ENCODE peak calls at places on chromosomes 13 and 19, in nine cellular contexts. W is HAP-1; F is neuronal stem cell; J is tibial artery; E is CD8-positive, alpha-beta memory T cell; R is uterus; M is sigmoid colon; G is IMR-90; D is CD8-positive, alpha-beta T cell. Y is an unnamed sample.

GRCh38 chr13:24087611-24088235 is 72.8 kb upstream of the SPATA13 start:
- DNase-seq in W (no peak), F (no peak), J (no peak), E (no peak), R (peak; percentile 41), M (no peak), G (no peak), D (no peak), Y (peak; percentile 59)

GRCh38 chr19:17743874-17744273 is 7.4 kb upstream of the FCHO1 start:
- DNase-seq in W (no peak), F (no peak), J (no peak), E (no peak), R (no peak), M (no peak), G (peak; percentile 63), D (no peak), Y (no peak)

GRCh38 chr13:110826861-110827672 is 87.8 kb downstream of the ANKRD10 start:
- DNase-seq in W (no peak), F (no peak), J (no peak), E (no peak), R (no peak), M (no peak), G (no peak), D (no peak), Y (no peak)

GRCh38 chr13:79196366-79196765 is 209.7 kb downstream of the RBM26 start:
- DNase-seq in W (no peak), F (no peak), J (no peak), E (no peak), R (no peak), M (no peak), G (no peak), D (no peak), Y (no peak)

GRCh38 chr13:104530741-104531140 is 1464.5 kb upstream of the SLC10A2 start:
- DNase-seq in W (no peak), F (no peak), J (no peak), E (no peak), R (no peak), M (no peak), G (no peak), D (no peak), Y (no peak)

GRCh38 chr19:8304841-8305621 is 3.1 kb downstream of the CD320 start:
- DNase-seq in W (peak; percentile 87), F (peak; percentile 21), J (peak; percentile 62), E (peak; percentile 14), R (peak; percentile 19), M (peak; percentile 60), G (no peak), D (peak; percentile 12), Y (peak; percentile 10)

GRCh38 chr13:104571161-104571889 is 1505.1 kb upstream of the SLC10A2 start:
- DNase-seq in W (no peak), F (peak; percentile 51), J (peak; percentile 69), E (no peak), R (peak; percentile 44), M (peak; percentile 79), G (peak; percentile 82), D (no peak), Y (peak; percentile 18)

GRCh38 chr13:28055362-28055761 is 45.0 kb downstream of the FLT3 start:
- DNase-seq in W (no peak), F (no peak), J (no peak), E (no peak), R (no peak), M (no peak), G (no peak), D (no peak), Y (no peak)

GRCh38 chr19:2561895-2562294 is 86.0 kb downstream of the GADD45B start:
- DNase-seq in W (no peak), F (no peak), J (no peak), E (peak; percentile 42), R (no peak), M (no peak), G (no peak), D (peak; percentile 69), Y (no peak)

GRCh38 chr13:97849305-97849704 is 104.2 kb upstream of the IPO5 start:
- DNase-seq in W (peak; percentile 10), F (peak; percentile 4), J (no peak), E (no peak), R (no peak), M (no peak), G (peak; percentile 52), D (no peak), Y (no peak)

GRCh38 chr13:91346848-91347211 is 657 bp upstream of the MIR17HG start:
- DNase-seq in W (no peak), F (peak; percentile 14), J (no peak), E (peak; percentile 19), R (no peak), M (no peak), G (no peak), D (peak; percentile 34), Y (no peak)

GRCh38 chr13:22423261-22423660 is 752.4 kb downstream of the FGF9 start:
- DNase-seq in W (no peak), F (no peak), J (no peak), E (no peak), R (no peak), M (no peak), G (no peak), D (no peak), Y (no peak)
- H3K9me3 ChIP-seq in W (peaks cover 3% of the 10 kb centered on the region), F (no peaks in the 10 kb centered on the region), J (no peaks in the 10 kb centered on the region), E (no peaks in the 10 kb centered on the region), R (no peaks in the 10 kb centered on the region), M (no peaks in the 10 kb centered on the region), G (peaks cover 6% of the 10 kb centered on the region), D (no peaks in the 10 kb centered on the region), Y (no peaks in the 10 kb centered on the region)

DNA sequence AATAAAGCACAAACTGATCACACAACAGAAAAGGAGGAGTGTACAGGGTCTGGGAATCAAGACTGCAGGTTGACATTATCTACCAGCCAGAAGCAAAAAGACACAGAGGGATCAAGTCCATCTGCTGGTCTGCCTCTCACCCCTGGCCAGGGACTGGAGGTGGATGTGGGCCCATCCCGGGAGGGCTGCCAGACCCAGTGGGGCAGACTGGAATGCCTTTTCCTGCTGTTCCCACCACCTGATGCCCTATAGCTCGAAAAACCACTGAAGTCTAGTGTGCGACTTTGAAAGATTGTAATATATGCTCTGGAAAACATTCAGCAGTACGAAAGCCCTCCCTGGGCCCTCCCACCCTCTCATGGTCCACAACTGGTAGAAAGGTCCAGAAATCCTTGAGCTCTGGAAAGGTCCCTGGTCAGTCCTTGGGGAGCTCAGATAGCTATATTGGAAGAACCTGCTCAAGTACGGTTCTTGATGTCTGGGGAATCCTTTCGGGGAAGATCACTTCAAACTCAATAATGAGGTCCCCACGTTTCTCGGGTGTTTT is 2.6 kb downstream of the DNAJB1 start:
- DNase-seq in W (no peak), F (no peak), J (no peak), E (no peak), R (no peak), M (no peak), G (peak; percentile 52), D (no peak), Y (no peak)
- H3K4me3 ChIP-seq in W (no peak overlapping the region), F (peak overlapping the region; percentile 98), J (no peak overlapping the region), E (peak overlapping the region; percentile 98), R (no peak overlapping the region), M (no peak overlapping the region), G (no peak overlapping the region), D (peak overlapping the region; percentile 80), Y (no peak overlapping the region)

GRCh38 chr13:112067871-112068305 is 939 bp downstream of the SOX1 start:
- DNase-seq in W (no peak), F (no peak), J (no peak), E (no peak), R (no peak), M (no peak), G (no peak), D (no peak), Y (no peak)

GRCh38 chr13:112067121-112067741 is at the start of gene SOX1:
- DNase-seq in W (no peak), F (no peak), J (no peak), E (no peak), R (no peak), M (no peak), G (no peak), D (no peak), Y (no peak)

GRCh38 chr13:112069727-112070300 is 2.9 kb downstream of the SOX1 start:
- DNase-seq in W (no peak), F (no peak), J (no peak), E (no peak), R (no peak), M (no peak), G (no peak), D (no peak), Y (no peak)

GRCh38 chr13:112069063-112069726 is 2.2 kb downstream of the SOX1 start:
- DNase-seq in W (no peak), F (no peak), J (no peak), E (no peak), R (no peak), M (no peak), G (no peak), D (no peak), Y (no peak)

GRCh38 chr13:112068531-112069062 is 1.6 kb downstream of the SOX1 start:
- DNase-seq in W (no peak), F (no peak), J (no peak), E (no peak), R (no peak), M (no peak), G (no peak), D (no peak), Y (no peak)
- H3K9me3 ChIP-seq in W (no peaks in the 10 kb centered on the region), F (no peaks in the 10 kb centered on the region), J (no peaks in the 10 kb centered on the region), E (no peaks in the 10 kb centered on the region), R (no peaks in the 10 kb centered on the region), M (no peaks in the 10 kb centered on the region), G (peaks cover 5% of the 10 kb centered on the region), D (peaks cover 13% of the 10 kb centered on the region), Y (no peaks in the 10 kb centered on the region)

GRCh38 chr19:14381689-14382474 is 638 bp downstream of the ADGRE5 start:
- DNase-seq in W (peak; percentile 66), F (no peak), J (peak; percentile 76), E (peak; percentile 72), R (peak; percentile 55), M (peak; percentile 77), G (peak; percentile 20), D (peak; percentile 82), Y (no peak)

GRCh38 chr19:14383898-14384669 is 2.8 kb downstream of the ADGRE5 start:
- DNase-seq in W (no peak), F (no peak), J (peak; percentile 79), E (peak; percentile 78), R (peak; percentile 73), M (peak; percentile 84), G (peak; percentile 55), D (peak; percentile 73), Y (peak; percentile 49)

GRCh38 chr19:14378890-14379289 is 2.4 kb upstream of the ADGRE5 start:
- DNase-seq in W (no peak), F (no peak), J (no peak), E (no peak), R (no peak), M (no peak), G (no peak), D (no peak), Y (no peak)

GRCh38 chr19:14385492-14385891 is 4.2 kb downstream of the ADGRE5 start:
- DNase-seq in W (no peak), F (no peak), J (no peak), E (no peak), R (no peak), M (peak; percentile 61), G (no peak), D (no peak), Y (no peak)

GRCh38 chr19:14383556-14383897 is 2.3 kb downstream of the ADGRE5 start:
- DNase-seq in W (no peak), F (no peak), J (no peak), E (no peak), R (peak; percentile 55), M (peak; percentile 77), G (peak; percentile 39), D (no peak), Y (no peak)
- H3K4me3 ChIP-seq in W (peak overlapping the region; percentile 53), F (no peak overlapping the region), J (peak overlapping the region; percentile 68), E (peak overlapping the region; percentile 64), R (peak overlapping the region; percentile 83), M (peak overlapping the region; percentile 26), G (no peak overlapping the region), D (peak overlapping the region; percentile 69), Y (peak overlapping the region; percentile 52)

Y was measured in ovary.